ENCODE peak calls at places on chromosomes 2 and 18, in six cellular contexts. E is A549, I is IMR-90, K is transverse colon, C is sigmoid colon, D is heart left ventricle. Q is an unnamed sample.

GRCh38 chr2:240111253-240111652 is 24.9 kb downstream of the COPS9 start:
- DNase-seq in E (no peak), I (peak), K (no peak), C (no peak), D (no peak), Q (no peak)

GRCh38 chr18:66792466-66792865 is 188.6 kb upstream of the CDH19 start:
- DNase-seq in E (no peak), I (no peak), K (no peak), C (no peak), D (no peak), Q (no peak)

GRCh38 chr18:74905245-74905644 is 303.7 kb downstream of the PTGR3 start:
- DNase-seq in E (no peak), I (no peak), K (peak), C (peak), D (no peak), Q (no peak)

GRCh38 chr2:208101716-208102631 is 22.4 kb downstream of the CRYGD start:
- DNase-seq in E (peak), I (peak), K (no peak), C (no peak), D (no peak), Q (no peak)

GRCh38 chr2:119820275-119820674 is 60.6 kb downstream of the PTPN4 start:
- DNase-seq in E (peak), I (peak), K (no peak), C (no peak), D (peak), Q (no peak)

GRCh38 chr2:141923657-141924056 is 207.2 kb downstream of the LRP1B start:
- DNase-seq in E (no peak), I (peak), K (no peak), C (no peak), D (no peak), Q (no peak)

GRCh38 chr2:42962521-42962953 is 170.2 kb upstream of the HAAO start:
- DNase-seq in E (no peak), I (peak), K (no peak), C (no peak), D (no peak), Q (no peak)

GRCh38 chr2:241200822-241201395 is 12.4 kb downstream of the ANO7 start:
- DNase-seq in E (no peak), I (no peak), K (no peak), C (no peak), D (no peak), Q (no peak)

GRCh38 chr18:49123431-49123830 is 172.7 kb upstream of the SMAD7 start:
- DNase-seq in E (no peak), I (peak), K (no peak), C (no peak), D (no peak), Q (no peak)

GRCh38 chr2:55461679-55462078 is 42.0 kb upstream of the CCDC88A start:
- DNase-seq in E (no peak), I (no peak), K (no peak), C (no peak), D (no peak), Q (no peak)

GRCh38 chr18:29164020-29164706 is 987.2 kb upstream of the CDH2 start:
- DNase-seq in E (peak), I (peak), K (no peak), C (no peak), D (no peak), Q (peak)

GRCh38 chr2:222615320-222615719 is 40.6 kb downstream of the FARSB start:
- DNase-seq in E (no peak), I (no peak), K (no peak), C (no peak), D (no peak), Q (no peak)

GRCh38 chr18:28269750-28270149 is 92.8 kb upstream of the CDH2 start:
- DNase-seq in E (no peak), I (no peak), K (no peak), C (no peak), D (no peak), Q (no peak)

GRCh38 chr18:12702221-12703095 is at the start of the genes CEP76 and PSMG2:
- DNase-seq in E (peak), I (peak), K (peak), C (peak), D (peak), Q (peak)

GRCh38 chr2:203689424-203690109 is 16.9 kb upstream of the CD28 start:
- DNase-seq in E (no peak), I (no peak), K (no peak), C (no peak), D (no peak), Q (no peak)

GRCh38 chr18:2894131-2894840 is 47.5 kb downstream of the EMILIN2 start:
- DNase-seq in E (no peak), I (no peak), K (no peak), C (no peak), D (peak), Q (no peak)

GRCh38 chr2:135225781-135226180 is 173.7 kb downstream of the RAB3GAP1 start:
- DNase-seq in E (no peak), I (no peak), K (no peak), C (no peak), D (no peak), Q (no peak)
- H3K4me3 ChIP-seq in E (no peak), I (no peak), K (no peak), C (no peak), D (no peak), Q (no peak)

GRCh38 chr2:19989681-19990415 is at the start of gene WDR35:
- DNase-seq in E (peak), I (peak), K (peak), C (peak), D (peak), Q (peak)
- TF ChIP-seq POLR2A in E (peak), I (peak), K (no peak), C (no peak), D (peak), Q (no peak)

GRCh38 chr2:31318360-31319336 is 84.7 kb downstream of the EHD3 start:
- DNase-seq in E (no peak), I (peak), K (peak), C (peak), D (peak), Q (no peak)
- H3K4me3 ChIP-seq in E (no peak), I (no peak), K (no peak), C (no peak), D (no peak), Q (no peak)

GRCh38 chr2:238174701-238175100 is 15.9 kb downstream of the ERFE start:
- DNase-seq in E (no peak), I (no peak), K (peak), C (no peak), D (no peak), Q (no peak)

GRCh38 chr2:238180554-238180953 is 21.8 kb downstream of the ERFE start:
- DNase-seq in E (no peak), I (no peak), K (no peak), C (no peak), D (no peak), Q (peak)

GRCh38 chr2:238174291-238174690 is 15.5 kb downstream of the ERFE start:
- DNase-seq in E (no peak), I (no peak), K (no peak), C (no peak), D (no peak), Q (no peak)

GRCh38 chr2:238173692-238174091 is 14.9 kb downstream of the ERFE start:
- DNase-seq in E (no peak), I (no peak), K (no peak), C (no peak), D (no peak), Q (no peak)

GRCh38 chr2:238176565-238176964 is 17.8 kb downstream of the ERFE start:
- DNase-seq in E (no peak), I (peak), K (no peak), C (no peak), D (no peak), Q (no peak)
- TF ChIP-seq POLR2A in E (no peak), I (no peak), K (no peak), C (no peak), D (no peak), Q (no peak)

GRCh38 chr2:236063994-236064393 is 104.2 kb downstream of the GBX2 start:
- DNase-seq in E (no peak), I (no peak), K (no peak), C (no peak), D (no peak), Q (no peak)
- H3K4me3 ChIP-seq in E (no peak), I (no peak), K (no peak), C (no peak), D (no peak), Q (no peak)

DNA sequence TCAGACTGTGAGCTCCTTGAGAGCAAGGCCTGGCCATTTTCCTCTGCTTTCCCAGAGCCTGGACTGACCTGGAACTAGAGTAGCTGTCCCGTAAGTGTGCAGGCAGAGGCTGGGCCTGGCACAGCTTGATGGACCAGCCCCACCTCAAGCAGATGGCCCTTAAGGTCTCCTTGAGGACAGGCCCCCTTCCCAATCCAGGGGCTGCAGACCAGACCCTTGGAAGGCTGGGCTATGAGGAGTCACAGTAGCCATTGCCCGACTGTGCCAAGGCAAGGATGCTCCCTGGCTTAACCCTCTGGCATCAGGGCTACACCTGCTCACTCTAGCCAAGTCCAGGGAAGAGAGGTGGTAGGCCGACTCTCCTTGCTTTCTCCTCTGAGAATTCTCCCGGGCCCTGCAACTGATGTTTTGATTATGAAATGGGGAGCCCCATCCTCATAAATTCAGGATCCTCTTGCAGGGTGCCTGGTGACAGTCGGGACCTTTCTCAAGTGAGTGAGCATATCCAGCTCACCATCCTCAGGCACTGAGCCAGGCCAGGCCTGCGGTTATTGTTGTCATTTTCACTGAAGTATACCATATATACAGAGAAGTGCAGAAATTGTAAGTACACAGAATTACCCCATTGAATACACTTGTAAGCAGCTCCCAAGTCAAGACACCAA is 51.7 kb downstream of the DPYSL5 start:
- DNase-seq in E (no peak), I (no peak), K (no peak), C (no peak), D (no peak), Q (peak)
- TF ChIP-seq POLR2A in E (no peak), I (no peak), K (no peak), C (no peak), D (no peak), Q (no peak)

DNA sequence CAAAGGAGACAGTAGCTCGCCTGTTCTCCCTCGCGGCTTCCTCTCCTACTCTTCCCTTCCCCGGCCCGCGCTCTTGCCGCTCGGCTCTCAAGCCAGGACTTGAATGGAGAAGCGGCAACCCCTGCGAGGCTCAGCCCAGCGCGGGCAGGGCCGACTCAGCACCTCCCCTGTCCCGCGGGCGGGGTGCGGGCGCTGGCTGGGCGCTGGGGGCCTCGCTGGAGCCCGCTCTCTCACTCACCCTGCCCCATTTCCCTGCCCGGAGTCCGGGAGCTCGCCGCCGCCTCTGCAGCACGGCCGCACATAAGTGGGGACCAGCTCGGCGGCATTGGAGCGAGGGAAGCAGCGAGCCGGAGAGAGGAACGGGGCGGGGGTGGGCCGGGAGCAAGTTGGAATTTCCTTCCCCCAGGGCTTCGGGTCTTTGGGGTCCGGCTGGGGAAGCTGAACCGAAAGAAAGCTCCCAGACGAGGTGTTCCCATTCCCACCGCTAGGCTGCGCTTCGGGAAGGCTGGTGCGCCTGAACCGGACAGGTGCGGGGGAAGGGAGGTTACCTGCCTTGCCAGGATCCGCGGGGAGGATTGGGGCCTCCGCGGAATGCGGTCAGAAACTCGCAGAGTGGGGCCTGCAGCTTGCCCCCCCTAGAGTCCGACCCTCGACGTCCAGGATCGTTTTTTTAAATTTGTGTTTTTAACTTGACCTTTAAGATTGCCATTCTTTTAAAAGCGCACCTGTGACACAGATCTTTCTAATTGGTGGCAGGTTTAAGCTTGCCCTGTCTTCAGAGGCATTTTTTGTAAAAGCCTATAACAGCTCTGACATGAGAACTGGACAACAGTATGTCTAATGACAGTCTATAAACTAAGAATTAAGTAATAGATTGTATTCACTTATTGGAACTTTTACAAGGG is at the start of gene COBLL1:
- DNase-seq in E (peak), I (peak), K (peak), C (peak), D (peak), Q (peak)
- H3K4me3 ChIP-seq in E (peak), I (peak), K (peak), C (peak), D (peak), Q (peak)

GRCh38 chr2:48202863-48203642 is 296.8 kb upstream of the FBXO11 start:
- DNase-seq in E (no peak), I (no peak), K (no peak), C (no peak), D (no peak), Q (no peak)

GRCh38 chr2:48205137-48205798 is 299.0 kb upstream of the FBXO11 start:
- DNase-seq in E (peak), I (peak), K (no peak), C (no peak), D (no peak), Q (no peak)

GRCh38 chr2:48200591-48201293 is 294.4 kb upstream of the FBXO11 start:
- DNase-seq in E (no peak), I (no peak), K (no peak), C (no peak), D (no peak), Q (no peak)

GRCh38 chr2:48204750-48205136 is 298.4 kb upstream of the FBXO11 start:
- DNase-seq in E (no peak), I (no peak), K (no peak), C (no peak), D (no peak), Q (no peak)

DNA sequence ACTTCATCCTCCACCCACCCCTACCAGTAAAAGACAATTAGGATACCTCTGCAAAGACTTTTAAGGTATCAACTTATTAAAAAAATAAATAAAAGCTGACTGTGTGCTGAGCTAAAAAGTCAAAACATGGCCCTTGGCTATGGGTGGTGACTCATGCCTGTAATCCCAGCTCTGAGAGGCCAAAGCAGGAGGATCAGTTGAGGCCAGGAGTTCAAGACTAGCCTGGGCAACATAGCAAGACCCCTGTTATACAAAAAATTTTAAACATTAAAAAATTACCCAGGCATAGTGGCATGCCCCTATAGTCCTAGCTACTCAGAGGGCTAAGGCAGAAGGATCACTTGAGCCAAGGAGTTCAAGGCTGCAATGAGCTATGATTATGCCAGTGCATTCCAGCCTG is 297.4 kb upstream of the FBXO11 start:
- DNase-seq in E (no peak), I (no peak), K (no peak), C (no peak), D (no peak), Q (no peak)
- TF ChIP-seq POLR2A in E (no peak), I (no peak), K (no peak), C (no peak), D (no peak), Q (no peak)

GRCh38 chr2:219912530-219912929 is 285.1 kb downstream of the SLC4A3 start:
- DNase-seq in E (no peak), I (peak), K (no peak), C (peak), D (no peak), Q (no peak)
- H3K4me3 ChIP-seq in E (no peak), I (no peak), K (no peak), C (no peak), D (peak), Q (no peak)

GRCh38 chr2:74457549-74458131 is 598 bp upstream of the WBP1 start:
- DNase-seq in E (peak), I (no peak), K (peak), C (peak), D (peak), Q (peak)
- TF ChIP-seq POLR2A in E (peak), I (no peak), K (peak), C (peak), D (peak), Q (no peak)